ENCODE peak calls at places on chromosomes 12 and 14, in ten cellular contexts. Z is A549, Y is fibroblast of the aortic adventitia, R is astrocyte, W is GM13977, F is PC-9, X is bronchial epithelial cell, I is choroid plexus epithelial cell, O is fibroblast of lung, L is lower lobe of right lung. T is an unnamed sample.

GRCh38 chr12:113500662-113501435 is 29.2 kb upstream of the LHX5 start:
- DNase-seq in Z (no peak), Y (no peak), R (no peak), W (no peak), F (no peak), X (no peak), I (no peak), O (no peak), L (no peak), T (no peak)

GRCh38 chr14:76101980-76102379 is 49.7 kb upstream of the GPATCH2L start:
- DNase-seq in Z (no peak), Y (no peak), R (no peak), W (no peak), F (no peak), X (no peak), I (no peak), O (no peak), L (no peak), T (no peak)

GRCh38 chr14:23356662-23357061 is 4.0 kb upstream of the SLC22A17 start:
- DNase-seq in Z (no peak), Y (no peak), R (no peak), W (no peak), F (no peak), X (no peak), I (no peak), O (no peak), L (no peak), T (no peak)

GRCh38 chr12:100632445-100632892 is 59.0 kb downstream of the GAS2L3 start:
- DNase-seq in Z (no peak), Y (no peak), R (no peak), W (no peak), F (no peak), X (no peak), I (no peak), O (no peak), L (no peak), T (no peak)

GRCh38 chr12:78035913-78036658 is 205.4 kb downstream of the NAV3 start:
- DNase-seq in Z (no peak), Y (peak), R (peak), W (no peak), F (no peak), X (no peak), I (no peak), O (peak), L (no peak), T (no peak)

GRCh38 chr14:86533834-86534233 is 1003.9 kb downstream of the FLRT2 start:
- DNase-seq in Z (no peak), Y (no peak), R (no peak), W (no peak), F (no peak), X (no peak), I (no peak), O (no peak), L (no peak), T (no peak)

GRCh38 chr12:54980341-54980740 is 4.2 kb downstream of the TESPA1 start:
- DNase-seq in Z (no peak), Y (no peak), R (no peak), W (no peak), F (no peak), X (no peak), I (no peak), O (no peak), L (no peak), T (no peak)

GRCh38 chr12:51827925-51828818 is 20.3 kb downstream of the FIGNL2 start:
- DNase-seq in Z (no peak), Y (peak), R (peak), W (no peak), F (peak), X (peak), I (peak), O (peak), L (peak), T (no peak)

GRCh38 chr14:100740196-100740825 is 13.6 kb downstream of the DLK1 start:
- DNase-seq in Z (no peak), Y (no peak), R (no peak), W (no peak), F (no peak), X (no peak), I (no peak), O (no peak), L (no peak), T (no peak)

GRCh38 chr14:54450535-54450934 is 9.4 kb upstream of the CNIH1 start:
- DNase-seq in Z (no peak), Y (peak), R (peak), W (no peak), F (no peak), X (peak), I (peak), O (peak), L (peak), T (no peak)

GRCh38 chr12:132600048-132601032 is 10.0 kb downstream of the LRCOL1 start:
- DNase-seq in Z (peak), Y (peak), R (peak), W (peak), F (peak), X (peak), I (peak), O (peak), L (peak), T (peak)

GRCh38 chr12:53418221-53418620 is 5.4 kb upstream of the AMHR2 start:
- DNase-seq in Z (no peak), Y (no peak), R (no peak), W (no peak), F (no peak), X (no peak), I (no peak), O (no peak), L (no peak), T (no peak)

GRCh38 chr12:54444202-54444601 is 25.1 kb upstream of the ITGA5 start:
- DNase-seq in Z (no peak), Y (no peak), R (no peak), W (no peak), F (no peak), X (no peak), I (no peak), O (no peak), L (no peak), T (no peak)

GRCh38 chr12:121441555-121441954 is 41.6 kb downstream of the RNF34 start:
- DNase-seq in Z (peak), Y (no peak), R (no peak), W (no peak), F (no peak), X (no peak), I (no peak), O (no peak), L (no peak), T (no peak)

GRCh38 chr14:96616168-96616681 is 114.0 kb downstream of the PAPOLA start:
- DNase-seq in Z (no peak), Y (no peak), R (no peak), W (no peak), F (no peak), X (no peak), I (no peak), O (no peak), L (no peak), T (no peak)

GRCh38 chr14:50906326-50906725 is 34.5 kb downstream of the ABHD12B start:
- DNase-seq in Z (no peak), Y (no peak), R (no peak), W (no peak), F (no peak), X (no peak), I (no peak), O (no peak), L (no peak), T (no peak)

GRCh38 chr12:132592261-132592970 is 18.0 kb downstream of the LRCOL1 start:
- DNase-seq in Z (no peak), Y (no peak), R (no peak), W (no peak), F (no peak), X (no peak), I (no peak), O (no peak), L (no peak), T (no peak)

GRCh38 chr14:98368214-98368613 is 903.8 kb downstream of the BCL11B start:
- DNase-seq in Z (no peak), Y (no peak), R (no peak), W (no peak), F (no peak), X (peak), I (no peak), O (no peak), L (no peak), T (no peak)

GRCh38 chr12:15172423-15172822 is 48.8 kb downstream of the RERG start:
- DNase-seq in Z (no peak), Y (no peak), R (no peak), W (no peak), F (no peak), X (no peak), I (no peak), O (no peak), L (no peak), T (no peak)
- TF ChIP-seq CTCF in Z (no peak), Y (no peak), R (peak), W (no peak), F (no peak), X (no peak), I (no peak), O (no peak), L (no peak), T (peak)

DNA sequence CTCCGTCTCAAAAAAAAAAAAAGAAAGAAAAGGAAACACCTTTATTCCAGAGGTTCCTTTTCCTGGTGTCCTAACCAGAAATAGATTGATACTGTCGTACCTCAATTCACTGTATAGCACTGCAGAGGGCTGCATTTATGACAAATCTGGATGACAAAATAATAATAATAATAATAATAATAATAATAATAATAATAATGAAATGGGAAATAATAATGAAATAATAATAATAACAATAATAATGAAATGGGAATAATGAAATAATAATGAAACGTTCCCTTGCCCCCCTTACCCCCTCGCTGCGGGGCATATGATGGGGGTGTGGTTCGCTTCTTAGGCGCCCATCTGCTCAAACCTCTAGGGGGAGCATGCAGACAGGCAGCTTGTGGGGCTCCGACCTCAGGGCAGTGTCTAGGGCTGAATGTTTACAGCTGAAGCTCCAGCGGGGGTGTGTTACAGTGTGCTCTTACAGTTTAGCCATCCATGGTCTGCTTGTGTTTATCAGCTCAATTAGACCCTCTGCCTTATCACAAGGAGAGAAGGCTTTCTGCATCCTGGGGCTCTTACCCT is 1088.3 kb upstream of the SEL1L start:
- DNase-seq in Z (no peak), Y (no peak), R (no peak), W (no peak), F (no peak), X (no peak), I (no peak), O (no peak), L (no peak), T (no peak)
- TF ChIP-seq CTCF in Z (no peak), Y (no peak), R (no peak), W (no peak), F (no peak), X (no peak), I (no peak), O (no peak), L (no peak), T (no peak)

GRCh38 chr14:65486856-65487255 is 74.3 kb downstream of the FUT8 start:
- DNase-seq in Z (no peak), Y (peak), R (peak), W (no peak), F (no peak), X (no peak), I (peak), O (peak), L (no peak), T (no peak)
- TF ChIP-seq CTCF in Z (no peak), Y (no peak), R (no peak), W (no peak), F (no peak), X (no peak), I (no peak), O (no peak), L (no peak), T (no peak)

DNA sequence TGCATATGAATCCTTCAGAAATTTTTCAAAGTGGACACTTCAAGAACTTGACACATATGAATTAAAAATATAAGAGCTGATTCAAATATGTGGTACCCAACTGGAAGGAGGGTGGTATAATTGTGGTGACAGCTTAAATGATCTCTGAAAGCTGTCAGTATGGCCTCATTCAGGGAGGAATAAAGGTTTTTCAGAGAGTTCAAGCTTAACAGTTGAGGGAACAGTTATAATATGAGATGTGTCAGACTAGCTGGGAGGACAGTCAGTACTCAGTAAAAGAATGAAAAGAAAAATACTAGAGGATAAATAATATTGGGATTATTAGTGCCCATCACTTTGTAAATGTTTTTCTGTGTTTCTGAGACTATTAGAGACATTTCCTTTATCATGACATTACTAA is 277.5 kb downstream of the RASSF9 start:
- DNase-seq in Z (no peak), Y (no peak), R (no peak), W (no peak), F (no peak), X (no peak), I (no peak), O (no peak), L (no peak), T (no peak)
- TF ChIP-seq CTCF in Z (no peak), Y (no peak), R (no peak), W (no peak), F (no peak), X (no peak), I (no peak), O (no peak), L (no peak), T (no peak)

DNA sequence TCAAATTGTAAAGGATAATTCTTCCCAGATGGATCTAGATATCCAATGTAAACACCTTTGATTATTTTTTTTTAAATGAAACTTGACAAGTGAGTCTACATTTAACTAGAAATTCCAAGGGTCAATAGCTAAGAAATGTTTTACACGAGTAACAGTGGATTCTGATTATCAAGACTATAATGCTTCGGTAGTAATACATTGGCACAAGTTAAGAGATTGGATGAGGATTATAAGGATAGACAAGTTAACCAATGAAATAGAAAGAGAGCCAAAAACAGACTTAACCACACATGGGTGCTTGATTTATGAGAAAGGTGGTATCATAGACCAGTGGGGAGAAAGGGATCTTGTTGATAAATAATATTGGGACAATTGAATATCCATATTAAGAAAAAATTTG is 40.3 kb upstream of the PCED1B start:
- DNase-seq in Z (no peak), Y (no peak), R (no peak), W (no peak), F (no peak), X (no peak), I (no peak), O (no peak), L (no peak), T (no peak)
- TF ChIP-seq CTCF in Z (no peak), Y (no peak), R (no peak), W (no peak), F (no peak), X (no peak), I (no peak), O (no peak), L (no peak), T (no peak)

DNA sequence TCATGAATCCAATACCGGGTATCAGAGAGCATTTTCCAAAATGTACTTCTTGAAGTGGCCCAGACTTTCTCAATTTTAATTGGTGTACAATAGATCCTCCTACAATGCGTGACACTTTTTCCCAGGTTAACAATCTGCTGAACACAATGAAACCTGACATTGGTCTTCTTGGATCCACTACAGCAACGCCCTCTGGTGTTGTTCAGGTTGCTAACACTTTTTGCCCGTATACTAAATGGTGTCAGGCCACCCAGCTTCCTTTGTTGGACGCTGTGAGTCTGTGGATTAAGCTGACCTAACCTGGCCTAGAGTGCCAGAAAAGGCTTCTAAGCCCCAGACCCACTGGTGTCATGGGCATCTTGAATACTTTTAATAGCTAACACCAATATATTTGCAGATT is 89.2 kb downstream of the KCNK10 start:
- DNase-seq in Z (no peak), Y (peak), R (no peak), W (no peak), F (no peak), X (peak), I (peak), O (no peak), L (no peak), T (no peak)
- TF ChIP-seq CTCF in Z (peak), Y (peak), R (no peak), W (peak), F (peak), X (peak), I (no peak), O (no peak), L (no peak), T (peak)

GRCh38 chr14:37563189-37563588 is 31.9 kb downstream of the FOXA1 start:
- DNase-seq in Z (no peak), Y (no peak), R (no peak), W (no peak), F (no peak), X (no peak), I (no peak), O (no peak), L (no peak), T (no peak)

GRCh38 chr14:37569729-37570128 is 25.3 kb downstream of the FOXA1 start:
- DNase-seq in Z (no peak), Y (no peak), R (no peak), W (no peak), F (no peak), X (no peak), I (no peak), O (no peak), L (no peak), T (no peak)

GRCh38 chr14:37571391-37571790 is 23.7 kb downstream of the FOXA1 start:
- DNase-seq in Z (no peak), Y (no peak), R (no peak), W (no peak), F (no peak), X (no peak), I (no peak), O (no peak), L (no peak), T (no peak)

GRCh38 chr14:37566811-37567371 is 28.2 kb downstream of the FOXA1 start:
- DNase-seq in Z (no peak), Y (peak), R (peak), W (no peak), F (no peak), X (peak), I (no peak), O (peak), L (no peak), T (no peak)

GRCh38 chr14:37565550-37565949 is 29.5 kb downstream of the FOXA1 start:
- DNase-seq in Z (no peak), Y (no peak), R (no peak), W (no peak), F (no peak), X (no peak), I (no peak), O (no peak), L (no peak), T (no peak)
- TF ChIP-seq CTCF in Z (peak), Y (peak), R (no peak), W (no peak), F (peak), X (peak), I (peak), O (peak), L (peak), T (peak)

GRCh38 chr14:25406818-25407217 is 356.9 kb upstream of the STXBP6 start:
- DNase-seq in Z (no peak), Y (peak), R (no peak), W (no peak), F (no peak), X (peak), I (peak), O (peak), L (no peak), T (no peak)
- TF ChIP-seq CTCF in Z (peak), Y (peak), R (peak), W (peak), F (peak), X (peak), I (peak), O (peak), L (peak), T (peak)

GRCh38 chr12:94152292-94153083 is 4.1 kb downstream of the PLXNC1 start:
- DNase-seq in Z (no peak), Y (no peak), R (no peak), W (no peak), F (no peak), X (no peak), I (no peak), O (no peak), L (no peak), T (no peak)
- TF ChIP-seq CTCF in Z (no peak), Y (no peak), R (no peak), W (no peak), F (no peak), X (no peak), I (no peak), O (no peak), L (no peak), T (no peak)

T was measured in progenitor cell of endocrine pancreas.